ENCODE peak calls at places on chromosome 13, in four cellular contexts. Q is thoracic aorta, Z is A549, K is PC-3. S is an unnamed sample.

GRCh38 chr13:66995366-66995663 is 234.8 kb downstream of the PCDH9 start:
- DNase-seq in Q (no peak), Z (no peak), K (no peak), S (no peak)

GRCh38 chr13:95411641-95412040 is 110.4 kb upstream of the ABCC4 start:
- DNase-seq in Q (no peak), Z (no peak), K (no peak), S (no peak)

GRCh38 chr13:98461525-98462240 is 115.2 kb downstream of the STK24 start:
- DNase-seq in Q (no peak), Z (no peak), K (no peak), S (no peak)

GRCh38 chr13:78657699-78658629 is 991 bp downstream of the OBI1 start:
- DNase-seq in Q (no peak), Z (no peak), K (peak), S (no peak)

GRCh38 chr13:73778242-73778864 is 355.9 kb downstream of the KLF12 start:
- DNase-seq in Q (no peak), Z (no peak), K (no peak), S (no peak)

GRCh38 chr13:30125422-30126073 is 181.8 kb downstream of the KATNAL1 start:
- DNase-seq in Q (no peak), Z (peak), K (peak), S (no peak)

GRCh38 chr13:41465215-41465907 is 8.0 kb downstream of the RGCC start:
- DNase-seq in Q (no peak), Z (no peak), K (peak), S (no peak)

GRCh38 chr13:34926513-34926912 is 15.6 kb upstream of the NBEA start:
- DNase-seq in Q (no peak), Z (peak), K (peak), S (no peak)

GRCh38 chr13:73106513-73107214 is 47.9 kb downstream of the KLF5 start:
- DNase-seq in Q (no peak), Z (no peak), K (no peak), S (no peak)

GRCh38 chr13:92808007-92808406 is 418.6 kb upstream of the GPC6 start:
- DNase-seq in Q (no peak), Z (no peak), K (no peak), S (no peak)

GRCh38 chr13:33649212-33649917 is 168.6 kb upstream of the RFC3 start:
- DNase-seq in Q (no peak), Z (no peak), K (peak), S (no peak)

GRCh38 chr13:101691326-101691725 is 238.9 kb downstream of the ITGBL1 start:
- DNase-seq in Q (no peak), Z (no peak), K (peak), S (no peak)

GRCh38 chr13:74132152-74132767 is 1.9 kb downstream of the KLF12 start:
- DNase-seq in Q (no peak), Z (no peak), K (peak), S (no peak)

GRCh38 chr13:27170221-27170520 is 1.4 kb downstream of the USP12 start:
- DNase-seq in Q (no peak), Z (no peak), K (peak), S (no peak)

GRCh38 chr13:30968734-30969335 is 36.4 kb downstream of the TEX26 start:
- DNase-seq in Q (no peak), Z (no peak), K (no peak), S (no peak)

GRCh38 chr13:30025351-30025750 is 174.9 kb upstream of the UBL3 start:
- DNase-seq in Q (no peak), Z (no peak), K (no peak), S (no peak)

GRCh38 chr13:50412046-50412617 is 396.9 kb downstream of the KCNRG start:
- DNase-seq in Q (no peak), Z (no peak), K (peak), S (no peak)

GRCh38 chr13:69999875-70000274 is 107.8 kb upstream of the ATXN8OS start:
- DNase-seq in Q (no peak), Z (no peak), K (no peak), S (no peak)

GRCh38 chr13:31234729-31235128 is 35.0 kb downstream of the B3GLCT start:
- DNase-seq in Q (no peak), Z (peak), K (peak), S (no peak)

GRCh38 chr13:99572131-99572530 is 70.9 kb downstream of the TM9SF2 start:
- DNase-seq in Q (no peak), Z (no peak), K (no peak), S (no peak)

GRCh38 chr13:73767191-73767741 is 366.9 kb downstream of the KLF12 start:
- DNase-seq in Q (no peak), Z (no peak), K (no peak), S (no peak)

GRCh38 chr13:99281811-99282263 is 23.7 kb upstream of the GPR18 start:
- DNase-seq in Q (peak), Z (no peak), K (no peak), S (peak)

GRCh38 chr13:30737511-30738342 is 2.4 kb downstream of the ALOX5AP start:
- DNase-seq in Q (no peak), Z (no peak), K (no peak), S (no peak)

GRCh38 chr13:99256709-99257108 is 1.5 kb downstream of the GPR18 start:
- DNase-seq in Q (no peak), Z (no peak), K (no peak), S (no peak)

GRCh38 chr13:114001331-114002008 is 27.6 kb upstream of the C13orf46 start:
- DNase-seq in Q (no peak), Z (no peak), K (no peak), S (no peak)

GRCh38 chr13:60990032-60990733 is 425.5 kb downstream of the PCDH20 start:
- DNase-seq in Q (no peak), Z (peak), K (peak), S (no peak)

GRCh38 chr13:20499986-20500385 is 25.7 kb downstream of the CRYL1 start:
- DNase-seq in Q (no peak), Z (no peak), K (peak), S (no peak)

GRCh38 chr13:100517135-100517534 is 71.5 kb downstream of the GGACT start:
- DNase-seq in Q (no peak), Z (peak), K (no peak), S (no peak)

GRCh38 chr13:70814684-70815083 is 706.4 kb upstream of the KLHL1 start:
- DNase-seq in Q (no peak), Z (no peak), K (no peak), S (no peak)

GRCh38 chr13:109940637-109941036 is 154.3 kb upstream of the IRS2 start:
- DNase-seq in Q (no peak), Z (no peak), K (no peak), S (no peak)

GRCh38 chr13:109941221-109941620 is 154.8 kb upstream of the IRS2 start:
- DNase-seq in Q (no peak), Z (no peak), K (no peak), S (no peak)

GRCh38 chr13:109939105-109939504 is 152.7 kb upstream of the IRS2 start:
- DNase-seq in Q (no peak), Z (no peak), K (no peak), S (no peak)

GRCh38 chr13:109939838-109940237 is 153.5 kb upstream of the IRS2 start:
- DNase-seq in Q (no peak), Z (no peak), K (no peak), S (no peak)

GRCh38 chr13:109938255-109938936 is 152.0 kb upstream of the IRS2 start:
- DNase-seq in Q (no peak), Z (no peak), K (peak), S (peak)
- H3K27ac ChIP-seq in Q (peak), Z (no peak), K (no peak), S (peak)

DNA sequence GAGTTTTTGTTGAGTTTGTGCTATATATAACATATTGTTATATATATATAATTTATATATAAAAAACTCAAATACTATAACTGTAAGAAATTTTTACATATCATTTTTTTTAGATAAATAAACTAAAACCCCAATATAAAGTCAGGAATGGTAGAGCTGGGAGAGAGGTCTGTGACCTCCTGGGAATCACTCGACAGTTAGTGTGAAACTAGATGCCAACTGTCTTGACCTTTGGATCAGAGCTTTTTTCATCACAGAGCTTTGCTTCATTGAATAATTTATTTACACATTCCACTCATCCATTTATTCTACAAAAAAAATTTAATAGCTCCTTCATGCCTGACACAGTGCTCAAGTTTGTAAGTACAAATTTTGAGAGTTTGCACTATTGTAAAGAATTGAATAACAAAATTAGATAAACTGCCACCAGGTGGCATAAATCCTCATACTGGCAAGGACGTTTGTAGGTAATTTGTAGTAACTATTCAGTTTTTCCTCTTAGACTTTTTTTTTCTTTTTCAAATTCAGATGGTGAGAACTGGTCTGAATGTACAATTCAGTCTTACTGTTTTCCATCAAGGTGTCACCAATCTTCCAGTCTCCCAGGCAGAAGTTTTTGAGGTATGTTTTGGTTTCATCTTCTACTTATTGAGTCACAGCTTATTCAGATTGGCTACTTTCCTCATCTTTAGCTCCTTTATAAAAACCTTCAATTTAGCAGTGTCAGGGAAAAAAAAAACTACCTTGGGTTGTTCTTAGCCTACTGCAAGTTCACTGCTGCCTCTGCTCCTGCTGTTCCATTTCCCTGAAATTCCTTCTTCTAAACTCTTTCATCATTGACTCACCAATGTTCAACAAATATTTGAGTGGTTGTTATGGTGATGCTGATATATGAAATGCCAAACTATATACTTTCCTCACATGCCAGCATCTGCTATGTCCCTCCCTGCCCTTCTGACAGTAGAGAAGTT is 28.7 kb downstream of the LACC1 start:
- DNase-seq in Q (no peak), Z (peak), K (peak), S (no peak)
- H3K27ac ChIP-seq in Q (no peak), Z (peak), K (peak), S (no peak)

GRCh38 chr13:28794370-28794769 is 25.8 kb upstream of the MTUS2 start:
- DNase-seq in Q (no peak), Z (no peak), K (no peak), S (no peak)
- H3K27ac ChIP-seq in Q (no peak), Z (no peak), K (no peak), S (no peak)

GRCh38 chr13:51423766-51424165 is 29.1 kb downstream of the INTS6 start:
- DNase-seq in Q (no peak), Z (no peak), K (no peak), S (no peak)
- H3K27ac ChIP-seq in Q (no peak), Z (no peak), K (no peak), S (no peak)

GRCh38 chr13:110216006-110216402 is 91.0 kb downstream of the COL4A1 start:
- DNase-seq in Q (no peak), Z (no peak), K (no peak), S (no peak)
- H3K27ac ChIP-seq in Q (peak), Z (no peak), K (no peak), S (peak)

DNA sequence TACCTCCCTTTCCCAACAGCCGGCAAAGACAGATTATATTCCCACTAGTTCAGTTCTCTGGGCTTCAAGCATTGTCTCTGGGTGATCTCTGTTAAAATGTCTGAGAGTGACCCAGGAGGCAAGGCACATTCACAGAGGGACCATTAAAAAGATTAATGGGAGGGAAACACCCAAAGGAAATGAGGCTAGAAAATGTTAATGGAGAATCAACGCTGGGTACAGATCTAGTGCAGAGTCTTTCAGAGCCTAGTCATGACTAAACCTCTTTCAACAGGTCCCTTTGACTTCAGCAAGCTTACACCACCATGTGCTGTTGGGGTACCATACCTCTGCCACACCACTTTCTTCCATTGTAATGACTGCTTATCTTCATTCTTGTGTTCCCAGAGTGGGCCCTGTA is 358.6 kb downstream of the DCT start:
- DNase-seq in Q (no peak), Z (no peak), K (no peak), S (no peak)
- H3K27ac ChIP-seq in Q (no peak), Z (no peak), K (no peak), S (no peak)